ENCODE peak calls at places on chromosomes 11 and 22, in seven cellular contexts. K is GM23338, O is tibial nerve, I is GM20000, J is fibroblast of lung, U is endothelial cell, B is nephron progenitor cell. H is an unnamed sample.

GRCh38 chr11:130815074-130815802 is 101.0 kb downstream of the SNX19 start:
- DNase-seq in K (no peak), O (no peak), I (no peak), J (no peak), U (no peak), B (no peak), H (no peak)

GRCh38 chr11:26929806-26930517 is 64.0 kb upstream of the FIBIN start:
- DNase-seq in K (no peak), O (no peak), I (no peak), J (peak; percentile 34), U (no peak), B (no peak), H (no peak)

GRCh38 chr22:50670513-50670912 is 2.1 kb upstream of the SHANK3 start:
- DNase-seq in K (no peak), O (no peak), I (no peak), J (no peak), U (no peak), B (no peak), H (no peak)

GRCh38 chr11:96122601-96123044 is 198.7 kb upstream of the MTMR2 start:
- DNase-seq in K (no peak), O (no peak), I (no peak), J (peak; percentile 74), U (no peak), B (no peak), H (no peak)

GRCh38 chr11:26905368-26905767 is 88.5 kb upstream of the FIBIN start:
- DNase-seq in K (peak; percentile 12), O (no peak), I (no peak), J (peak; percentile 51), U (no peak), B (no peak), H (no peak)

GRCh38 chr11:65781152-65781961 is 581 bp upstream of the AP5B1 start:
- DNase-seq in K (peak; percentile 82), O (no peak), I (no peak), J (no peak), U (peak; percentile 50), B (peak; percentile 45), H (no peak)

GRCh38 chr11:114796954-114797721 is 118.8 kb downstream of the NXPE2 start:
- DNase-seq in K (no peak), O (no peak), I (no peak), J (peak; percentile 56), U (no peak), B (no peak), H (no peak)

GRCh38 chr11:60781286-60782044 is 3.7 kb upstream of the MS4A10 start:
- DNase-seq in K (no peak), O (no peak), I (peak; percentile 39), J (no peak), U (no peak), B (no peak), H (no peak)

GRCh38 chr22:19806213-19807160 is 45.9 kb downstream of the TBX1 start:
- DNase-seq in K (no peak), O (peak; percentile 26), I (no peak), J (peak; percentile 38), U (no peak), B (no peak), H (peak; percentile 30)

DNA sequence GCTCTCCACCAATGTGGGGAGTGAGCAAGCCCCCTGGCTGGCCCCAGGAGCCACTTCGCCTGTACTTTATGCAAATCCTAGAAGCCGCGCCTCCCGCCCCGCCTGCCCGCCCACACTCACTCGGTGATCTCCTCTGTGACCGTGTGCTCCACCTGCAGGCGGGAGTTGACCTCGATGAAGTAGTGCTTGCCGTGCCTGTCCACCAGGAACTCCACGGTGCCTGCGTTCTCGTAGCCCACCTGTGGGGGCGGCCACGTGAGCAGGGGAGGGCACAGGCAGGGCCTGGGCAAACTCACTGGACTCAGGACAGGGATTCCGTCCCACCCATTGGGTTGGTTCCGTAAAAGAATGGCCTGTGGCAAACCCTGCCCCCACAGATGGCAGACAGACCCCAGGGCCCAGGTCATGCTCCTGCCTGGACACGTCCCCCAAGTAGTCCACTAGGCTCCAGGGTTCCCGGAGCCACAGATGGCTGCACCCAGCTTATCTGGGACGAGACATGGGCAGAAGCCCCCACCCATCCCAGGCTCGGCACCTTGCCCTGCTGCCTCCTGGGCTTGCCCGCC is 11.9 kb downstream of the LRFN4 start:
- DNase-seq in K (peak; percentile 94), O (no peak), I (peak; percentile 94), J (peak; percentile 15), U (peak; percentile 82), B (peak; percentile 74), H (no peak)
- TF ChIP-seq CTCF in K (peak; percentile 76), O (peak; percentile 46), I (peak; percentile 61), J (no peak), U (peak; percentile 66), B (peak; percentile 52), H (no peak)

GRCh38 chr22:37492428-37493344 is 6.5 kb upstream of the MFNG start:
- DNase-seq in K (peak; percentile 86), O (no peak), I (peak; percentile 75), J (peak; percentile 48), U (peak; percentile 60), B (no peak), H (no peak)
- TF ChIP-seq CTCF in K (peak; percentile 80), O (no peak), I (peak; percentile 45), J (peak; percentile 66), U (peak; percentile 42), B (peak; percentile 33), H (no peak)

GRCh38 chr22:29690481-29690880 is 29.3 kb upstream of the CABP7 start:
- DNase-seq in K (no peak), O (no peak), I (no peak), J (peak; percentile 33), U (no peak), B (no peak), H (no peak)

GRCh38 chr22:29689201-29689871 is 30.5 kb upstream of the CABP7 start:
- DNase-seq in K (peak; percentile 44), O (no peak), I (no peak), J (no peak), U (no peak), B (no peak), H (no peak)

GRCh38 chr22:29692327-29692640 is 27.5 kb upstream of the CABP7 start:
- DNase-seq in K (no peak), O (no peak), I (no peak), J (no peak), U (no peak), B (no peak), H (no peak)

GRCh38 chr22:29691636-29692326 is 28.0 kb upstream of the CABP7 start:
- DNase-seq in K (peak; percentile 71), O (no peak), I (no peak), J (no peak), U (no peak), B (no peak), H (no peak)

DNA sequence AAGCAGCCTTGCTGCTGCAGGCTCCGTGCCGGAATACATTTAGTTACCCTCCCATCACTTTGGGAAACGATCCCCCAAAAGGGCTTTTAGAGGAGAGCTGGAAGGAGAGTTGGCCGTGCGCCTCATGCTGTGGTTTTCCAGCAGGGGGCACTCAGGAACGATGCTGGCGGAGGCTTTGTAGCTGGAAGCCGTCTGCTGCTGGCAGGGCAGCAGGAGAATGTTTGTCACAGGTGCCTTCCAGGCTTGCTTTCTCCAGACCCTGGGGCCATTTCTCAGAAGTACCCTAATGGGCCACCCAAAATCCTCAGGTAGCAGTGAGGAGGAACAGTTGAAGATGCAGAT is 30.0 kb upstream of the CABP7 start:
- DNase-seq in K (peak; percentile 90), O (peak; percentile 40), I (no peak), J (peak; percentile 46), U (peak; percentile 77), B (peak; percentile 73), H (no peak)
- TF ChIP-seq CTCF in K (peak; percentile 86), O (peak; percentile 52), I (no peak), J (peak; percentile 87), U (peak; percentile 40), B (peak; percentile 76), H (no peak)

GRCh38 chr11:19735512-19735911 is 22.9 kb downstream of the NAV2 start:
- DNase-seq in K (no peak), O (no peak), I (no peak), J (peak; percentile 61), U (no peak), B (no peak), H (no peak)
- TF ChIP-seq CTCF in K (peak; percentile 27), O (no peak), I (no peak), J (peak; percentile 33), U (no peak), B (no peak), H (no peak)

H was measured in omental fat pad.